ENCODE peak calls at places on chromosome 20, in eight cellular contexts. T is cardiac fibroblast, U is bronchial epithelial cell, B is BE2C, K is heart right ventricle, X is HFF-Myc, I is ovary, C is fibroblast of lung. Y is an unnamed sample.

GRCh38 chr20:17225891-17226409 is 890 bp upstream of the PCSK2 start:
- DNase-seq in T (no peak), U (no peak), B (peak), K (no peak), X (no peak), I (peak), C (no peak), Y (no peak)

GRCh38 chr20:35267092-35267491 is 10.8 kb downstream of the MMP24OS start:
- DNase-seq in T (no peak), U (no peak), B (no peak), K (no peak), X (no peak), I (no peak), C (no peak), Y (no peak)

GRCh38 chr20:53586640-53587039 is 7.0 kb downstream of the ZNF217 start:
- DNase-seq in T (no peak), U (no peak), B (no peak), K (no peak), X (no peak), I (no peak), C (no peak), Y (no peak)

GRCh38 chr20:58135441-58136170 is 92.8 kb downstream of the ANKRD60 start:
- DNase-seq in T (no peak), U (peak), B (no peak), K (no peak), X (no peak), I (no peak), C (no peak), Y (peak)

GRCh38 chr20:58891076-58891685 is 38.7 kb downstream of the GNAS start:
- DNase-seq in T (peak), U (no peak), B (peak), K (peak), X (no peak), I (no peak), C (peak), Y (peak)

GRCh38 chr20:47543006-47543431 is 41.3 kb downstream of the NCOA3 start:
- DNase-seq in T (no peak), U (no peak), B (no peak), K (no peak), X (no peak), I (no peak), C (no peak), Y (no peak)

GRCh38 chr20:47453167-47453782 is 48.4 kb upstream of the NCOA3 start:
- DNase-seq in T (peak), U (peak), B (no peak), K (no peak), X (peak), I (no peak), C (peak), Y (no peak)

GRCh38 chr20:36315545-36316351 is 9.6 kb downstream of the DLGAP4 start:
- DNase-seq in T (no peak), U (no peak), B (no peak), K (no peak), X (no peak), I (no peak), C (no peak), Y (no peak)

GRCh38 chr20:52379723-52380336 is 188.3 kb upstream of the ZFP64 start:
- DNase-seq in T (peak), U (peak), B (peak), K (peak), X (no peak), I (peak), C (peak), Y (peak)

GRCh38 chr20:62346398-62347150 is 20.5 kb downstream of the LAMA5 start:
- DNase-seq in T (no peak), U (no peak), B (no peak), K (no peak), X (no peak), I (peak), C (no peak), Y (no peak)

GRCh38 chr20:5835234-5835845 is 85.1 kb downstream of the SHLD1 start:
- DNase-seq in T (peak), U (peak), B (peak), K (peak), X (peak), I (peak), C (peak), Y (no peak)

GRCh38 chr20:17617868-17618672 is 48.2 kb downstream of the DSTN start:
- DNase-seq in T (no peak), U (no peak), B (no peak), K (no peak), X (no peak), I (peak), C (no peak), Y (no peak)

GRCh38 chr20:23331951-23332350 is 18.6 kb upstream of the NXT1 start:
- DNase-seq in T (peak), U (peak), B (no peak), K (no peak), X (no peak), I (no peak), C (no peak), Y (no peak)

GRCh38 chr20:58478141-58478805 is 36.9 kb downstream of the APCDD1L start:
- DNase-seq in T (no peak), U (peak), B (no peak), K (no peak), X (no peak), I (no peak), C (no peak), Y (no peak)

GRCh38 chr20:45111799-45112471 is 3.0 kb downstream of the WFDC5 start:
- DNase-seq in T (peak), U (no peak), B (no peak), K (no peak), X (no peak), I (no peak), C (peak), Y (no peak)

GRCh38 chr20:59518881-59519706 is 85.2 kb upstream of the PHACTR3 start:
- DNase-seq in T (peak), U (peak), B (peak), K (no peak), X (peak), I (no peak), C (peak), Y (no peak)

GRCh38 chr20:35551485-35551884 is 9.6 kb downstream of the ERGIC3 start:
- DNase-seq in T (peak), U (no peak), B (no peak), K (no peak), X (no peak), I (no peak), C (peak), Y (no peak)

GRCh38 chr20:1926237-1926636 is 31.0 kb downstream of the SIRPA start:
- DNase-seq in T (no peak), U (no peak), B (no peak), K (no peak), X (no peak), I (no peak), C (no peak), Y (no peak)

GRCh38 chr20:54172856-54173652 is 732 bp downstream of the CYP24A1 start:
- DNase-seq in T (no peak), U (no peak), B (no peak), K (no peak), X (no peak), I (no peak), C (peak), Y (no peak)

GRCh38 chr20:55919319-55919718 is 86.0 kb downstream of the CBLN4 start:
- DNase-seq in T (no peak), U (peak), B (no peak), K (no peak), X (no peak), I (no peak), C (no peak), Y (no peak)

GRCh38 chr20:35561268-35561667 is 19.4 kb downstream of the ERGIC3 start:
- DNase-seq in T (peak), U (peak), B (peak), K (no peak), X (peak), I (no peak), C (peak), Y (no peak)

GRCh38 chr20:59780494-59781185 is 152.8 kb downstream of the SYCP2 start:
- DNase-seq in T (no peak), U (no peak), B (no peak), K (no peak), X (no peak), I (no peak), C (no peak), Y (no peak)

GRCh38 chr20:37430778-37431460 is 85.0 kb downstream of the SRC start:
- DNase-seq in T (no peak), U (no peak), B (no peak), K (no peak), X (no peak), I (no peak), C (no peak), Y (no peak)

GRCh38 chr20:7361321-7361720 is 578.9 kb downstream of the HAO1 start:
- DNase-seq in T (no peak), U (no peak), B (no peak), K (no peak), X (no peak), I (no peak), C (no peak), Y (no peak)

GRCh38 chr20:44683263-44684046 is 31.7 kb upstream of the CCN5 start:
- DNase-seq in T (peak), U (peak), B (peak), K (no peak), X (no peak), I (no peak), C (no peak), Y (no peak)

GRCh38 chr20:6588296-6588695 is 179.2 kb upstream of the BMP2 start:
- DNase-seq in T (peak), U (peak), B (no peak), K (no peak), X (no peak), I (no peak), C (peak), Y (no peak)

GRCh38 chr20:50548396-50548795 is 38.2 kb downstream of the PTPN1 start:
- DNase-seq in T (no peak), U (peak), B (no peak), K (no peak), X (no peak), I (no peak), C (no peak), Y (peak)

GRCh38 chr20:62413896-62414481 is 6.9 kb upstream of the CABLES2 start:
- DNase-seq in T (no peak), U (no peak), B (no peak), K (no peak), X (no peak), I (no peak), C (no peak), Y (no peak)

GRCh38 chr20:44204156-44204831 is 6.3 kb downstream of the OSER1 start:
- DNase-seq in T (peak), U (peak), B (no peak), K (no peak), X (peak), I (no peak), C (peak), Y (peak)

GRCh38 chr20:51616060-51616459 is 73.5 kb upstream of the NFATC2 start:
- DNase-seq in T (no peak), U (no peak), B (no peak), K (no peak), X (no peak), I (no peak), C (no peak), Y (no peak)

GRCh38 chr20:19750907-19751636 is 7.0 kb upstream of the RIN2 start:
- DNase-seq in T (no peak), U (no peak), B (peak), K (no peak), X (no peak), I (no peak), C (no peak), Y (peak)

DNA sequence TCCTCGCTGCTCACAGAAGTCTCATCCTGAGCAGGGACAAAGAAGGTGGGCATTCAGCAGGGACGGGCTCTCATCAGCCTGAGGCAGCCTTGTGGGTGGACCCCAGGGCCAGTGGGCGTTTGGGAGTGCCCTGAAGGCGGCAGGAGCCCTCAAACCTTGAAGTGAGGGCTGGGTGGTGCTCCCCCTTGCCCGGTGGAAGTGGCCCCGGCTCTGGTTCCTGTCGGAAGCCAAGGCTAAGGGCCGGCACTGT is 110.5 kb downstream of the NOL4L start:
- DNase-seq in T (no peak), U (no peak), B (no peak), K (no peak), X (no peak), I (no peak), C (no peak), Y (no peak)
- H3K4me3 ChIP-seq in T (peak), U (no peak), B (no peak), K (peak), X (peak), I (peak), C (peak), Y (no peak)

GRCh38 chr20:14148042-14148441 is 152.7 kb downstream of the MACROD2 start:
- DNase-seq in T (peak), U (no peak), B (no peak), K (no peak), X (no peak), I (no peak), C (peak), Y (no peak)

GRCh38 chr20:14142964-14143627 is 147.8 kb downstream of the MACROD2 start:
- DNase-seq in T (peak), U (peak), B (no peak), K (no peak), X (no peak), I (no peak), C (peak), Y (no peak)

GRCh38 chr20:14142171-14142570 is 146.9 kb downstream of the MACROD2 start:
- DNase-seq in T (peak), U (peak), B (peak), K (peak), X (peak), I (peak), C (peak), Y (no peak)
- TF ChIP-seq CTCF in T (no peak), U (peak), B (peak), K (peak), X (peak), I (no peak), C (peak), Y (no peak)

GRCh38 chr20:3275966-3276365 is 37.0 kb upstream of the SLC4A11 start:
- DNase-seq in T (peak), U (no peak), B (no peak), K (no peak), X (no peak), I (no peak), C (no peak), Y (no peak)
- H3K4me3 ChIP-seq in T (no peak), U (no peak), B (no peak), K (no peak), X (no peak), I (no peak), C (no peak), Y (no peak)

DNA sequence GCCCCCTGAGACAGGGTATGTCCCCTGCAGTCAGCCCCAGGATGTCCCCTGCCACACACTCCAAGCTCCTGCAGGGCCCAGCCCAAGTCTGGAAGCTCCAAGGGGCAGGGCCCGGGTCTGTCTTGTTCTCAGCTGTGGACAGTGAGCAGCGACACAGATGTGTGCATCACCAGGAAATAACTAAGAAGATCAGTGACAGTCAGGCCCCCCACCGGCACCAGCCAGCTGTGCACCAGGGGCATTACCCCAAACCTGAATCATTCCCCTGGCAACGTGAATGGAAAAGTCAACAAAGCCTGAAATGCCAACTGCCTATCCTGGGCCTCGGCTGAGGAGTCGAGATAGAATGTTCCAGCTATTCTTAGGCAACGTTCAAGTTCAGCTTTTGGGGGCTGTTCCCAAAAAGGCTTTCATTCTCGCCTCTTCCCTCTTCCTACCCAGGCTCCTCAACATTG is 105.0 kb downstream of the PREX1 start:
- DNase-seq in T (peak), U (no peak), B (no peak), K (no peak), X (no peak), I (no peak), C (peak), Y (no peak)
- TF ChIP-seq CTCF in T (no peak), U (no peak), B (no peak), K (no peak), X (no peak), I (no peak), C (no peak), Y (no peak)

GRCh38 chr20:21396045-21396893 is 1.1 kb downstream of the NKX2-4 start:
- DNase-seq in T (no peak), U (no peak), B (peak), K (no peak), X (no peak), I (peak), C (no peak), Y (no peak)
- H3K4me3 ChIP-seq in T (no peak), U (no peak), B (no peak), K (peak), X (no peak), I (no peak), C (no peak), Y (no peak)

DNA sequence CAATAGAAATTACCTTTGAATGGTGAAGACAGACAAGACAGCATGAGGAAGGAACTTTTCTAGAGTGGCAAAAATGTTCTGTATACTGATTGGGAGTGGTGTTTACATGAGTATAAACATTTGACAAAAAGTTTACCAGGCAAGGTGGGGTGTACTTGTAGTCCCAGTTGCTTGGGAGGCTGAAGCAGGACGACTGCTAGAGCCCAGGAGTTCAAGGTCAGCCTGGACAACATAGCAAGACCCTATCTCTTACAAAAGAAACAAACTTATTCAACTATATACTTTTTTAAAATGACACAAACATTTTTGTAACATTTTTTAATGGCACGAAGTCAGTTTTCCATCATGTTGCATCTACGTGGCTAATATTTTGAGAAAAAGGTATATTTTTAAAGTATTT is 40.5 kb downstream of the ZHX3 start:
- DNase-seq in T (no peak), U (no peak), B (no peak), K (no peak), X (no peak), I (no peak), C (no peak), Y (no peak)
- TF ChIP-seq CTCF in T (no peak), U (no peak), B (no peak), K (no peak), X (no peak), I (no peak), C (no peak), Y (no peak)

DNA sequence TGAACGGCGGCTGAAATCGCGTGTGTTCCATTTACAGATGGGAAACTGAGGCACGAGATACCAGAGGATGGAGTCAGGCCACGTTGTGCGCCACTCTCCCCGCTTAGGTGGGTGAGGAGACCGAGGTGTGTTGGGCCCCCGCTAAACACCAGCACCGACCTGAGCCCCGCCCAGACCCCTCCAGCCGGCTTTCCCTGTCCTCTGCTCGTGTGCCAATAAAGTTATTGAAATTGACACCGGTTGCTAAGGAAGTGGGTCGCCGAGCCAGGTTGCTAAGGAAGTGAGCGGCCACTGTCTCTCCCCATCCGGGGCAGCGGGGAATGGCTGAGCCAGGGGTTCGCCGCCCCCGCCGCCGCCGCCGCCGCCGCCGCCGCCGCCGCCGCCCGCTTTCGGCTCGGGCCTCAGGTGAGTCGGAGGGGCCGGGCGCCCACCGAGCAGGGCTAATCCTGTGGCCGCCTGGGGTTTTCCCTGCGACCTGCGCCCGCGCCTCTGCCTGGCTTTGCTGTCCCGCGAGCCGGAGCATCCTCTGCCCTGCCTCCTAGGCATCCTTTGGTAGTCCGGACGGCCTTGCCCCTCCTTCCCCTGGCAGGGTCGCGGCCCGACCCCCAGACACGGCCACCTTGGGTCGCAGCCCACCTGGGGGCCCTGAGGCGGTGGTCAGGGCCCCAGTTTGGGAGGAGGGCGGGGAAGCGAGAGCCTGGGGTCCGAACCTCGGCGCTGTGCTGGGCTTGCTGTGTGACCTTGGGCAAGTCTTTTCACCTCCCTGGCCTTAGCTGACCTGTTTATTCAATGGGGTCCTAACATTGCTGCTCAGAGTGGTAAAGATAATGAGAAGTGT is at the start of gene KIF3B:
- DNase-seq in T (peak), U (peak), B (peak), K (peak), X (peak), I (peak), C (peak), Y (peak)
- H3K4me3 ChIP-seq in T (peak), U (peak), B (peak), K (peak), X (peak), I (peak), C (peak), Y (peak)

DNA sequence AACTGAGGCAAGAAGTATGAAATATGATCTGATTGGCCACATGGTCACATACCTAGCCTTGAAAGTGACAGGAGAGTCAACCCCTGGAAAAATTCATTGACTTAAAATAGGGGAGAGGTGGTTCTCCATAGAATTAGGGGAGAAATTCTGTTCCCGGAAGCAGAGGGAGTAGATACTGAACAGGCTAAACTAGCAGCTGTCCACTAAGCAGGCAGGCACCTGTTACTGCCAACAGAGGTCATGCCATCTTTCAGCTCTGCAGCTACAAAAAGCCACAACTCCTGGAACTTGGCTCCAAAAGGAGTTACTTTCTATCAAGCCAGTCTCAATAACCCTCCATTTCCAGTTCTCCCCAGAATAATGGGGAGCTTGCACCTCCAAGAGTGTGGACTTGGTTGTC is 352.5 kb downstream of the MAFB start:
- DNase-seq in T (no peak), U (no peak), B (no peak), K (no peak), X (no peak), I (no peak), C (no peak), Y (no peak)
- TF ChIP-seq CTCF in T (no peak), U (no peak), B (no peak), K (no peak), X (no peak), I (no peak), C (no peak), Y (no peak)

GRCh38 chr20:4041748-4042411 is 26.5 kb upstream of the RNF24 start:
- DNase-seq in T (peak), U (peak), B (peak), K (no peak), X (peak), I (peak), C (peak), Y (no peak)
- H3K4me3 ChIP-seq in T (no peak), U (no peak), B (no peak), K (no peak), X (no peak), I (no peak), C (no peak), Y (no peak)